ENCODE peak calls at places on chromosomes 4 and X, in nine cellular contexts. S is upper lobe of left lung, D is HepG2, N is transverse colon, W is ovary, T is GM12878, X is K562, V is suprapubic skin, B is stomach. J is an unnamed sample. For H3K27me3, the result is how much of the 10 kb centered on the place peaks cover.

GRCh38 chr4:54971474-54971950 is 153.9 kb downstream of the KDR start:
- DNase-seq in S (no peak), D (peak), N (no peak), W (no peak), T (no peak), X (peak), V (no peak), B (no peak), J (no peak)

GRCh38 chrX:106862972-106863688 is 40.0 kb downstream of the RIPPLY1 start:
- DNase-seq in S (no peak), D (peak), N (peak), W (no peak), T (no peak), X (no peak), V (no peak), B (peak), J (no peak)

GRCh38 chr4:163556169-163556568 is 61.7 kb downstream of the TMA16 start:
- DNase-seq in S (no peak), D (no peak), N (no peak), W (no peak), T (no peak), X (no peak), V (no peak), B (no peak), J (no peak)

GRCh38 chr4:110412354-110412753 is 63.6 kb upstream of the ENPEP start:
- DNase-seq in S (no peak), D (no peak), N (no peak), W (no peak), T (no peak), X (no peak), V (no peak), B (no peak), J (no peak)

GRCh38 chr4:151438154-151438553 is 29.2 kb downstream of the FHIP1A start:
- DNase-seq in S (no peak), D (no peak), N (no peak), W (no peak), T (no peak), X (no peak), V (no peak), B (no peak), J (no peak)

GRCh38 chrX:13695601-13696115 is 6.7 kb downstream of the RAB9A start:
- DNase-seq in S (no peak), D (no peak), N (no peak), W (no peak), T (no peak), X (no peak), V (no peak), B (no peak), J (no peak)

GRCh38 chrX:45767021-45767491 is 566.4 kb upstream of the DIPK2B start:
- DNase-seq in S (no peak), D (no peak), N (no peak), W (no peak), T (no peak), X (no peak), V (no peak), B (no peak), J (no peak)

GRCh38 chr4:159216834-159217233 is 114.0 kb downstream of the RAPGEF2 start:
- DNase-seq in S (no peak), D (no peak), N (no peak), W (no peak), T (no peak), X (no peak), V (no peak), B (no peak), J (no peak)

GRCh38 chrX:47448165-47448806 is 34.7 kb downstream of the ZNF41 start:
- DNase-seq in S (no peak), D (no peak), N (no peak), W (no peak), T (no peak), X (no peak), V (no peak), B (no peak), J (no peak)

GRCh38 chr4:8730159-8730558 is 137.6 kb downstream of the CPZ start:
- DNase-seq in S (peak), D (no peak), N (no peak), W (no peak), T (no peak), X (no peak), V (peak), B (peak), J (peak)

GRCh38 chrX:29941292-29941691 is 274.1 kb upstream of the MAGEB2 start:
- DNase-seq in S (no peak), D (peak), N (no peak), W (no peak), T (no peak), X (no peak), V (no peak), B (no peak), J (no peak)

GRCh38 chrX:108494416-108495095 is 54.9 kb downstream of the COL4A5 start:
- DNase-seq in S (no peak), D (no peak), N (no peak), W (no peak), T (no peak), X (no peak), V (no peak), B (no peak), J (no peak)

GRCh38 chr4:165738571-165738970 is 134.5 kb upstream of the TLL1 start:
- DNase-seq in S (no peak), D (no peak), N (no peak), W (no peak), T (no peak), X (no peak), V (no peak), B (no peak), J (no peak)

GRCh38 chr4:168607215-168607614 is 110.4 kb downstream of the PALLD start:
- DNase-seq in S (no peak), D (no peak), N (no peak), W (no peak), T (no peak), X (no peak), V (no peak), B (no peak), J (no peak)

GRCh38 chr4:4779486-4779885 is 80.0 kb upstream of the MSX1 start:
- DNase-seq in S (no peak), D (no peak), N (no peak), W (no peak), T (no peak), X (no peak), V (no peak), B (no peak), J (no peak)

GRCh38 chr4:186772936-186773335 is 49.3 kb upstream of the FAT1 start:
- DNase-seq in S (no peak), D (no peak), N (no peak), W (no peak), T (no peak), X (no peak), V (no peak), B (no peak), J (no peak)

GRCh38 chr4:23333556-23333945 is 556.3 kb downstream of the PPARGC1A start:
- DNase-seq in S (no peak), D (no peak), N (no peak), W (no peak), T (no peak), X (no peak), V (no peak), B (no peak), J (no peak)

GRCh38 chr4:184792950-184793555 is 32.7 kb downstream of the ACSL1 start:
- DNase-seq in S (peak), D (peak), N (no peak), W (no peak), T (no peak), X (no peak), V (no peak), B (no peak), J (no peak)

GRCh38 chr4:122195718-122196117 is 43.6 kb downstream of the BLTP1 start:
- DNase-seq in S (no peak), D (no peak), N (no peak), W (no peak), T (no peak), X (no peak), V (no peak), B (no peak), J (no peak)

GRCh38 chrX:16897445-16897844 is 27.3 kb upstream of the RBBP7 start:
- DNase-seq in S (no peak), D (no peak), N (no peak), W (no peak), T (no peak), X (no peak), V (no peak), B (no peak), J (no peak)

GRCh38 chr4:7598939-7599790 is 164.4 kb upstream of the PSAPL1 start:
- DNase-seq in S (peak), D (no peak), N (no peak), W (no peak), T (no peak), X (no peak), V (no peak), B (no peak), J (no peak)

GRCh38 chrX:17736478-17736855 is 826 bp upstream of the SCML1 start:
- DNase-seq in S (no peak), D (no peak), N (no peak), W (no peak), T (no peak), X (no peak), V (no peak), B (no peak), J (no peak)

GRCh38 chr4:181061787-181062186 is 1181.4 kb upstream of the TENM3 start:
- DNase-seq in S (no peak), D (no peak), N (no peak), W (no peak), T (no peak), X (no peak), V (no peak), B (no peak), J (no peak)

GRCh38 chrX:37405954-37406353 is 56.8 kb downstream of the PRRG1 start:
- DNase-seq in S (no peak), D (no peak), N (no peak), W (no peak), T (no peak), X (no peak), V (no peak), B (no peak), J (no peak)

GRCh38 chr4:147981305-147981704 is 249.4 kb downstream of the ARHGAP10 start:
- DNase-seq in S (no peak), D (no peak), N (no peak), W (no peak), T (peak), X (no peak), V (no peak), B (no peak), J (no peak)

GRCh38 chrX:7941390-7942042 is 14.3 kb upstream of the PNPLA4 start:
- DNase-seq in S (no peak), D (peak), N (peak), W (no peak), T (no peak), X (no peak), V (no peak), B (no peak), J (no peak)

GRCh38 chrX:20620301-20620700 is 353.6 kb upstream of the RPS6KA3 start:
- DNase-seq in S (no peak), D (no peak), N (no peak), W (no peak), T (no peak), X (no peak), V (no peak), B (no peak), J (no peak)

GRCh38 chr4:84878090-84878489 is 88.4 kb downstream of the WDFY3 start:
- DNase-seq in S (no peak), D (no peak), N (no peak), W (no peak), T (no peak), X (no peak), V (no peak), B (no peak), J (no peak)

GRCh38 chrX:149630681-149631292 is 805 bp downstream of the TMEM185A start:
- DNase-seq in S (no peak), D (peak), N (no peak), W (no peak), T (no peak), X (peak), V (no peak), B (no peak), J (no peak)

GRCh38 chrX:17472424-17472823 is 97.4 kb downstream of the NHS start:
- DNase-seq in S (no peak), D (no peak), N (no peak), W (no peak), T (no peak), X (no peak), V (no peak), B (no peak), J (no peak)

GRCh38 chrX:45900751-45901150 is 644.5 kb downstream of the ZNF674 start:
- DNase-seq in S (no peak), D (no peak), N (no peak), W (no peak), T (no peak), X (no peak), V (no peak), B (no peak), J (no peak)

GRCh38 chr4:86221076-86221475 is 138.8 kb downstream of the MAPK10 start:
- DNase-seq in S (no peak), D (no peak), N (no peak), W (no peak), T (no peak), X (no peak), V (no peak), B (no peak), J (no peak)

GRCh38 chr4:52788806-52789205 is 37.6 kb upstream of the ERVMER34-1 start:
- DNase-seq in S (no peak), D (no peak), N (no peak), W (no peak), T (no peak), X (no peak), V (no peak), B (no peak), J (no peak)

GRCh38 chr4:172725581-172725980 is 443.0 kb upstream of the GALNT7 start:
- DNase-seq in S (no peak), D (peak), N (no peak), W (no peak), T (no peak), X (no peak), V (no peak), B (no peak), J (no peak)

GRCh38 chr4:168737441-168738176 is 240.8 kb downstream of the PALLD start:
- DNase-seq in S (no peak), D (no peak), N (no peak), W (no peak), T (no peak), X (no peak), V (no peak), B (no peak), J (no peak)

GRCh38 chr4:89836031-89836777 is 757 bp downstream of the SNCA start:
- DNase-seq in S (no peak), D (no peak), N (no peak), W (peak), T (no peak), X (peak), V (no peak), B (no peak), J (no peak)

GRCh38 chrX:63747331-63747730 is 37.7 kb downstream of the ARHGEF9 start:
- DNase-seq in S (no peak), D (no peak), N (no peak), W (no peak), T (no peak), X (no peak), V (no peak), B (no peak), J (no peak)

GRCh38 chrX:117977521-117977920 is 139.1 kb downstream of the KLHL13 start:
- DNase-seq in S (no peak), D (no peak), N (no peak), W (no peak), T (no peak), X (no peak), V (no peak), B (no peak), J (no peak)

GRCh38 chr4:8534129-8534528 is 46.1 kb upstream of the GPR78 start:
- DNase-seq in S (peak), D (no peak), N (peak), W (peak), T (peak), X (no peak), V (no peak), B (peak), J (no peak)

GRCh38 chr4:189828298-189828697 is 112.4 kb upstream of the FRG1 start:
- DNase-seq in S (no peak), D (no peak), N (no peak), W (no peak), T (no peak), X (no peak), V (no peak), B (no peak), J (no peak)

GRCh38 chr4:143700060-143700419 is 435 bp downstream of the FREM3 start:
- DNase-seq in S (no peak), D (no peak), N (no peak), W (peak), T (no peak), X (no peak), V (no peak), B (no peak), J (peak)

GRCh38 chr4:143701365-143701764 is 890 bp upstream of the FREM3 start:
- DNase-seq in S (no peak), D (no peak), N (no peak), W (no peak), T (no peak), X (no peak), V (no peak), B (no peak), J (no peak)

GRCh38 chr4:143699331-143700059 is 980 bp downstream of the FREM3 start:
- DNase-seq in S (no peak), D (no peak), N (no peak), W (no peak), T (no peak), X (no peak), V (no peak), B (no peak), J (no peak)

GRCh38 chr4:143700420-143701352 is at the start of gene FREM3:
- DNase-seq in S (no peak), D (no peak), N (no peak), W (no peak), T (no peak), X (no peak), V (no peak), B (no peak), J (no peak)
- TF ChIP-seq EP300 in S (no peak), D (no peak), N (no peak), W (no peak), T (no peak), X (no peak), V (no peak), B (no peak), J (no peak)

DNA sequence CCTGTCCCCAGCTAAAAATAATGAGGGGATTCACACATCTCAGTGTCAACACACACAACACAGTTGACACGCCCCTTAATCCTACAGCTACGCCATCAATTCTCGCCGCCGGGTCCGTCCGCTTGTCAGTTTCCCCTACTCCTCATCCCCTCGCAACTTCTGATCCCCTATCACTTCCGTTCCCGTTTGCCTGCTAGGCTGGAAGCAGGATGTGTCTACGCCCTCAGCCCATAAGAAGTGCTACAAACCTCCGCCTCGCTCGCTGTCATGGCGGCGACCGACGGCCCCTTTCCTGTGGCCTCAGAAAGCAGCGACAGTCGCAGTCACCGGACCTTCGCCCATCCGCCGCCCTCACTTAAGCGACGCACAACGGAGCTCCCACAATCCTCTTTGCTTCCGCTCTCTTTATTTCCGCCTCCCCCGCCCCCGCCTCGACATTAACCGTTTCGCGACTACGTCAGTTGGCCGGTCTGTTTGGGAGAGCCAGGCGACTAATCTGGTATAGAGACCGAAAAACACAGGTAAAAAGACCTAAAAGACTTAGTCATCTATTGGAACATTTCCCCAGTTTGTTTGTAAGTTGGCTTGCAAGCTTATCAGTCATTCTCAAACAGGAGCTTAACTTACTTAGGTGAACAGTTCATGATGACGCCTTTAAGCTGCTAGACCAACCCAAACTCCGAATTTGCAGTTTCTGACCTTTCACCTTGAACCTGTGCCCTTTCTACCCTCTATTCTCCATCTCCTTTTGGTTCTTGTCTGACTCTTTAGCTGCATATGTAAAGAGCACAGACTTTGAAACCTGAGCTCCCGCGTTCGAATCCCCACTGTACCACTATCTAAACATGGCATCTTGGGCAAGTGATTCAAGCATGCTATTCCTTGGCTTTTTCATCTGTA is at the start of gene SLC25A53:
- DNase-seq in S (peak), D (peak), N (peak), W (peak), T (peak), X (peak), V (peak), B (peak), J (peak)
- TF ChIP-seq POLR2A in S (no peak), D (peak), N (peak), W (peak), T (peak), X (peak), V (peak), B (no peak), J (peak)

GRCh38 chrX:132094169-132094568 is 33.7 kb downstream of the FRMD7 start:
- DNase-seq in S (no peak), D (no peak), N (no peak), W (no peak), T (no peak), X (no peak), V (no peak), B (no peak), J (no peak)
- H3K27me3 ChIP-seq in S (under half), D (under half), N (under half), W (under half), T (under half), X (under half), V (under half), B (under half), J (under half)

GRCh38 chr4:98421106-98421505 is 159.9 kb downstream of the RAP1GDS1 start:
- DNase-seq in S (no peak), D (no peak), N (no peak), W (no peak), T (no peak), X (no peak), V (no peak), B (no peak), J (no peak)
- TF ChIP-seq EP300 in S (no peak), D (no peak), N (no peak), W (no peak), T (no peak), X (no peak), V (no peak), B (no peak), J (no peak)

DNA sequence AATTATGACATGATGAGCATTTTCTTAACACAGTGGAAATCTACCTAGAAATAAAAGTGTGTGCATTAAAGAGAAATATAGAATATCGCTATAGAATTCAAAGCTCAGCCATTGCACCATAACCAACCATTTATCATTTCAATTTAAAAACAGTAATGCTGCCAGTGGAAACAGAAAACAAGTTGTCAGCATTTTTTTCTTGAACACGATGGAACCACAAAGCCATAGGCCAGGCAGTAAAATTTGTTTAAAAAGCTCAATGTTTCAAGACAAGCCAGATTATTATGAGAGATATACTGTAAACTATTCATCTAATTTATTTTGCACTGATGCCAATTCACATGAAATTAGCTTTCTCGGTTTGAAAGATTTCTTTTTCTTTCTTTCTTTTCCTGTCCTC is 46.7 kb upstream of the NRK start:
- DNase-seq in S (no peak), D (no peak), N (no peak), W (no peak), T (no peak), X (no peak), V (no peak), B (no peak), J (no peak)
- TF ChIP-seq POLR2A in S (no peak), D (no peak), N (no peak), W (no peak), T (no peak), X (no peak), V (no peak), B (no peak), J (no peak)

J was measured in sigmoid colon.